ENCODE peak calls at places on chromosome 13, in five cellular contexts. A is suprapubic skin, C is adrenal gland, T is NB4, E is gastrocnemius medialis. H is an unnamed sample.

GRCh38 chr13:41492432-41493267 is 35.3 kb downstream of the RGCC start:
- DNase-seq in A (no peak), C (no peak), T (peak; percentile 71), E (no peak), H (no peak)

GRCh38 chr13:103078145-103078544 is 11.9 kb upstream of the SLC10A2 start:
- DNase-seq in A (no peak), C (no peak), T (no peak), E (no peak), H (no peak)

GRCh38 chr13:112892759-112893569 is 76.0 kb upstream of the MCF2L start:
- DNase-seq in A (no peak), C (no peak), T (peak; percentile 60), E (no peak), H (no peak)

GRCh38 chr13:60613080-60613479 is 216.1 kb downstream of the TDRD3 start:
- DNase-seq in A (no peak), C (no peak), T (no peak), E (no peak), H (no peak)

GRCh38 chr13:29165840-29166239 is 345.7 kb downstream of the MTUS2 start:
- DNase-seq in A (no peak), C (no peak), T (peak; percentile 84), E (no peak), H (no peak)

GRCh38 chr13:29319451-29319850 is 276.0 kb downstream of the SLC7A1 start:
- DNase-seq in A (no peak), C (no peak), T (no peak), E (no peak), H (no peak)

GRCh38 chr13:102198418-102199322 is 203.2 kb downstream of the FGF14 start:
- DNase-seq in A (no peak), C (no peak), T (no peak), E (no peak), H (no peak)

GRCh38 chr13:78100481-78100880 is 181.8 kb upstream of the EDNRB start:
- DNase-seq in A (no peak), C (no peak), T (no peak), E (no peak), H (no peak)

GRCh38 chr13:80341098-80341701 is at the start of gene SPRY2:
- DNase-seq in A (peak; percentile 97), C (peak; percentile 98), T (peak; percentile 99), E (peak; percentile 96), H (peak; percentile 98)

GRCh38 chr13:24208314-24208713 is 47.8 kb downstream of the SPATA13 start:
- DNase-seq in A (no peak), C (peak; percentile 70), T (no peak), E (no peak), H (peak; percentile 41)

GRCh38 chr13:30107126-30107525 is 200.2 kb downstream of the KATNAL1 start:
- DNase-seq in A (peak; percentile 11), C (no peak), T (peak; percentile 87), E (no peak), H (no peak)

GRCh38 chr13:30313307-30313706 is 6.0 kb upstream of the KATNAL1 start:
- DNase-seq in A (no peak), C (no peak), T (no peak), E (no peak), H (no peak)

GRCh38 chr13:111789420-111789819 is 277.5 kb upstream of the SOX1 start:
- DNase-seq in A (no peak), C (no peak), T (no peak), E (no peak), H (no peak)

GRCh38 chr13:69324109-69324886 is 783.3 kb upstream of the ATXN8OS start:
- DNase-seq in A (no peak), C (no peak), T (peak; percentile 42), E (no peak), H (no peak)

GRCh38 chr13:27064252-27064995 is 107.2 kb downstream of the USP12 start:
- DNase-seq in A (no peak), C (no peak), T (no peak), E (no peak), H (no peak)

GRCh38 chr13:73970413-73971055 is 163.7 kb downstream of the KLF12 start:
- DNase-seq in A (no peak), C (no peak), T (no peak), E (no peak), H (no peak)

GRCh38 chr13:71030789-71031188 is 836.2 kb downstream of the DACH1 start:
- DNase-seq in A (no peak), C (no peak), T (no peak), E (no peak), H (no peak)

GRCh38 chr13:30866692-30867669 is 39.1 kb upstream of the MEDAG start:
- DNase-seq in A (no peak), C (no peak), T (no peak), E (no peak), H (no peak)

DNA sequence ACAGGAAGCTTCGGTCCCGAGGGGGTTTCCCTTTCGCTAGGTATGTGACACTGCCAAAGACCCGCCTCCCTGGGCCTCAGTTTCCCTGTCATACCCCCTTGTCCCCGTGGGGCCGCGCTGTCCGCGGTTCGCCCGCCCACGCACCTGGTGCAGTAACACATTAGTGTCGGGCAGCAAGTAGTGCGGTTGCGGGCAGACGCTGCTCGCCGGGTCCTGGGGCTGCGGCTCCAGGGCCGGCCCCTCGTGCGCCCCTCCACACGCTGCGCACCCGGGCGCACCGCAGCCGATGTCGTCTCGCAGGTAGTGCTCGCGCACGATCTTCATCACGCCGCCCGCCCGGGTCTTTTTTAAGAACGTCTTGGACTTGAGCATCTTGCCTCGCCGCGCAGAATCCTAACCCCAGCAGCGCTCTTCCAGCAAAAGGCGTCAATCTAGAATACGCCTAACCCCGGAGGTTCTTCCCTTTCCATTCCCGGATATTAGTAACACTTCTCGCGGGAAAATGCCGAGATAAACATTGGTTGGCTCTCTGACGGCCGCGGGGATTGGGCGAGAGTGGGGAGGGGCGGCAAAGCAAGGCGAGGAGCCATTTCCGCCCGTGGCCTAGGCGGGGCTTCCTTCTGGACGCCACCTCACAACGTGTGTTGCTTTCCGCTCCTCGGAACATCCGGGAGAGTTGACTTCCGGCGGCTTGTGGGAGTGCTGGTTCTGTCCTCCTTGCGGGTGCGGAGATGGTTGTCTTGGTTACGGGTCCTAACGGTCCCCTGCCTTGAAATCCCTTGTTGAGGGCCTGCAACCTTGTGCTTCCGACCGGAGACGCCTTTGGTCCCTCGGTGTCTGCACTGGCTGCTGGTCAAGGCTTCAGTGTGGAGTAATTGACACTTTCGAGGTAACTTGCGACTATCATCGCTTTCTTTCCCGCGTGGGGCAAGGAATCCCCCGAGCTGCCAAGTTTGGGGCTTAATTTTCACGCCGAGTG is at the start of the genes DIS3 and PIBF1:
- DNase-seq in A (peak; percentile 99), C (peak; percentile 98), T (peak; percentile 99), E (peak; percentile 96), H (peak; percentile 98)
- TF ChIP-seq POLR2A in A (peak; percentile 20), C (peak; percentile 86), T (peak; percentile 91), E (peak; percentile 77), H (peak; percentile 85)

DNA sequence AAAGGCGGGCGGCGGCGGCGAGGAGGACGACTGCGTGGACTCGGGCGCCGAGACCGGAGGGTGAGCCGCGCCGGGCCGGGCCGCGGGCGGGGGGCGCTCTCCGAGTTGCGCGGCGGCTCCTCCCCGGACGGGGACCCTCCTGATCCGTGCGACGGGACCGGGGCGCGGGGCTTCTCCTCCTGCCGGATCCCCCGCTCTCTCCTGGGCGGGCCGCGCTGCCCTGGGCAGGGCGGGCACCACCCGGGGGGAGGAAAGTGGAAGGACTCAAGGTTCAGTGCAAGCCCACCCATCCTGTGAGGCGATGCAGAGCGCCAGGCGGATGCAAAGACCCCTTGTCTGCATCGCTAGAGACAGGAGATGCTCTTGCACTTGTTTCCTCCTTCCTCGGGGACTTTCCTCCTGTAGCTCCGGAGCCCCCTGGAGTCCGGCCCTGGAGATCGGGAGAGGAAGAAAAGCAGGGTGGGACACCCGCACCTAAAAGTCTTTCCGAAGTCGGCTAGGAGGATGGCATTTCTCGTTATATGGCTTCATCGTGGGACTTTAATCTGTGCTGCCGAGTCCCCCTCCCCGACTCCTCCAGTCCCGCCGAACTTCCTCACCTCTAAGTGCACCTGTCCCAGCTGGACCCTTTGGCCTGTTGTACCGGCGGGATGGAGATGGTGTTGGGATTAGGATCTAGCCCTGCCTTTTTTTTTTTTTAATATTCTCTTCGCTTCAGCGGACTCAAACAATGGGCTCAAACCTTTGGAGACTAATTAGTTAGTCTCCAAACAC is 499 bp downstream of the FAM124A start:
- DNase-seq in A (no peak), C (no peak), T (peak; percentile 26), E (no peak), H (no peak)
- TF ChIP-seq CTCF in A (no peak), C (no peak), T (no peak), E (no peak), H (no peak)

DNA sequence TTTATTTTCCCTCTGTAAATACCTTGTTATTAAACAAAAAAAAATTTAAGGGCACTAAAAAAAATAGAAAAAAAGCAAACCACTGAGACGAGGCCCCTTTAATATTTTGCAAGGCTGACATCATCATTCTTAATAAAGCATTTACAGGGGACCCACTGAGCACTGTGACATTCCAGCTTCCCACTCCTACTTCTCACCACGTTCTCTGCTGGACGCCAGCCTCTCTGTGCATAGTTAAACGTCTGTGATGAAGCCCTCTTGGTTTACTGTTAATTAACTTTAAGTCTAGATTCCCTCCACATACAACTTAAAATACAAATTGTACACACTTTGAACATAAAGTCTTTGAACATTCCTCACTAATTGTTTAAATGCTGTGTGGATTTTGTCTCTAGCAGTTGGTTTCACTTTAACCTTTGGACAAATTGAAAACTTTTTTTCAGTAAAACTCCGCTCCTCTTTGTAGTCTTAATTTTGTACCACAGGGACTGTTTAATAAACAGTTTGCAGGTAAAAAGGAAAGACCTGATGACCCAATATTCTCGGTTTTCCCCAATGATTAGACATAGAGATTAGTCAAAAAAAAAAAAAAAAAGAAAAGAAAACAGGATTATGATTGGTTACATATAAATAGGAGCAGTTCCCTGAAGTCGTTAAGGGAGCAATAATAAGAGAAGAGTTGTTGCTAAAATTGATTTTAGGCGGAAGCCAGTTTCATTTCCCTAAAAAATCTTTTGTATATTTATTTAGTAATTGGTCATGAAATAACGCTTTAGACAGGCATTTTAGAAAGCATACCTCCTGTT is 219.8 kb downstream of the MZT1 start:
- DNase-seq in A (no peak), C (no peak), T (no peak), E (no peak), H (no peak)
- H3K4me3 ChIP-seq in A (no peak overlapping the region), C (no peak overlapping the region), T (no peak overlapping the region), E (no peak overlapping the region), H (peak overlapping the region; percentile 21)

DNA sequence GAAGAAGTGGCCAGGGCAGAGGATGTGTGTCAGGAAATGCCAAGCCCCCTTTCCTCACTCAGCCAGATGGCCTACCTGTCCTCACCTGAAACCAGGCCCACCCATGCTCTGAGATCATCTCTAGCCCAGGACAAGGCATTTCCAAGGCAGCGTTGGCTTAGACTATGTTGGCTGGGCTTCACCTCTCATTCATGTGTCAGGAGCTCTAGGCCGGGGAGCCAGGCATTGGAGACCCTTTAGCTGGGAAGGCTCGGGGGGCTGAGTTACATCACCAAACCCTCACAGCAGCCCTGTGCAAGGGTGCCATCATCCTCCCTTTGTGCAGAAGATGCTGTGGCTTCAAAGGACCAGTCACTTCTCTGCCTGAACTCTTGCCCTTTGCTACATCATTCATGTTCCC is 40.0 kb downstream of the COL4A2 start:
- DNase-seq in A (no peak), C (no peak), T (no peak), E (no peak), H (no peak)
- TF ChIP-seq POLR2A in A (no peak), C (no peak), T (no peak), E (no peak), H (no peak)